ENCODE peak calls at places on chromosomes 16 and 17, in eight cellular contexts. F is tibial nerve, Z is breast epithelium, K is neuronal stem cell, O is mammary epithelial cell, J is small intestine, P is suprapubic skin, T is A549. E is an unnamed sample.
A peak's percentile ranks its signal among the peaks of the same experiment; 100 is the strongest.

GRCh38 chr17:61399131-61400057 is at the start of gene TBX2:
- DNase-seq in F (peak; percentile 82), Z (no peak), K (no peak), O (peak; percentile 63), J (no peak), P (no peak), T (peak; percentile 97), E (peak; percentile 85)

GRCh38 chr16:68374251-68374805 is 63.5 kb downstream of the PRMT7 start:
- DNase-seq in F (no peak), Z (no peak), K (no peak), O (no peak), J (peak; percentile 49), P (no peak), T (no peak), E (no peak)

GRCh38 chr16:1199342-1200013 is 25.6 kb downstream of the TPSG1 start:
- DNase-seq in F (no peak), Z (no peak), K (no peak), O (no peak), J (no peak), P (no peak), T (no peak), E (no peak)

GRCh38 chr16:1323296-1324239 is 9.9 kb upstream of the BAIAP3 start:
- DNase-seq in F (no peak), Z (no peak), K (no peak), O (no peak), J (no peak), P (no peak), T (no peak), E (no peak)

GRCh38 chr16:24729967-24730815 is 740 bp downstream of the TNRC6A start:
- DNase-seq in F (no peak), Z (no peak), K (peak; percentile 20), O (no peak), J (peak; percentile 25), P (no peak), T (peak; percentile 44), E (no peak)

GRCh38 chr16:74743668-74744299 is 30.8 kb downstream of the FA2H start:
- DNase-seq in F (peak; percentile 22), Z (no peak), K (no peak), O (peak; percentile 65), J (peak; percentile 100), P (peak; percentile 80), T (peak; percentile 98), E (peak; percentile 95)

GRCh38 chr17:28745777-28746473 is 2.1 kb downstream of the TRAF4 start:
- DNase-seq in F (no peak), Z (peak; percentile 92), K (no peak), O (peak; percentile 90), J (peak; percentile 76), P (no peak), T (no peak), E (peak; percentile 88)

GRCh38 chr16:87661561-87661960 is 59.3 kb downstream of the JPH3 start:
- DNase-seq in F (peak; percentile 14), Z (no peak), K (peak; percentile 63), O (peak; percentile 30), J (no peak), P (no peak), T (peak; percentile 43), E (peak; percentile 23)

GRCh38 chr16:67969286-67970039 is 1.0 kb upstream of the SLC12A4 start:
- DNase-seq in F (no peak), Z (no peak), K (peak; percentile 24), O (no peak), J (no peak), P (peak; percentile 64), T (no peak), E (no peak)

GRCh38 chr16:73057369-73058210 is 9.7 kb upstream of the ZFHX3 start:
- DNase-seq in F (no peak), Z (no peak), K (peak; percentile 46), O (peak; percentile 18), J (no peak), P (no peak), T (no peak), E (no peak)

GRCh38 chr17:79648181-79648831 is 37.5 kb upstream of the RBFOX3 start:
- DNase-seq in F (no peak), Z (peak; percentile 37), K (no peak), O (no peak), J (no peak), P (peak; percentile 34), T (no peak), E (no peak)

GRCh38 chr16:23535901-23536300 is 21.2 kb downstream of the EARS2 start:
- DNase-seq in F (no peak), Z (no peak), K (no peak), O (peak; percentile 16), J (no peak), P (no peak), T (no peak), E (no peak)

GRCh38 chr17:18187226-18187625 is 3.6 kb downstream of the ALKBH5 start:
- DNase-seq in F (no peak), Z (no peak), K (no peak), O (peak; percentile 38), J (no peak), P (no peak), T (no peak), E (peak; percentile 26)
- H3K4me3 ChIP-seq in F (peak overlapping the region; percentile 82), Z (peak overlapping the region; percentile 77), K (no peak overlapping the region), O (peak overlapping the region; percentile 21), J (no peak overlapping the region), P (peak overlapping the region; percentile 95), T (peak overlapping the region; percentile 73), E (peak overlapping the region; percentile 95)

DNA sequence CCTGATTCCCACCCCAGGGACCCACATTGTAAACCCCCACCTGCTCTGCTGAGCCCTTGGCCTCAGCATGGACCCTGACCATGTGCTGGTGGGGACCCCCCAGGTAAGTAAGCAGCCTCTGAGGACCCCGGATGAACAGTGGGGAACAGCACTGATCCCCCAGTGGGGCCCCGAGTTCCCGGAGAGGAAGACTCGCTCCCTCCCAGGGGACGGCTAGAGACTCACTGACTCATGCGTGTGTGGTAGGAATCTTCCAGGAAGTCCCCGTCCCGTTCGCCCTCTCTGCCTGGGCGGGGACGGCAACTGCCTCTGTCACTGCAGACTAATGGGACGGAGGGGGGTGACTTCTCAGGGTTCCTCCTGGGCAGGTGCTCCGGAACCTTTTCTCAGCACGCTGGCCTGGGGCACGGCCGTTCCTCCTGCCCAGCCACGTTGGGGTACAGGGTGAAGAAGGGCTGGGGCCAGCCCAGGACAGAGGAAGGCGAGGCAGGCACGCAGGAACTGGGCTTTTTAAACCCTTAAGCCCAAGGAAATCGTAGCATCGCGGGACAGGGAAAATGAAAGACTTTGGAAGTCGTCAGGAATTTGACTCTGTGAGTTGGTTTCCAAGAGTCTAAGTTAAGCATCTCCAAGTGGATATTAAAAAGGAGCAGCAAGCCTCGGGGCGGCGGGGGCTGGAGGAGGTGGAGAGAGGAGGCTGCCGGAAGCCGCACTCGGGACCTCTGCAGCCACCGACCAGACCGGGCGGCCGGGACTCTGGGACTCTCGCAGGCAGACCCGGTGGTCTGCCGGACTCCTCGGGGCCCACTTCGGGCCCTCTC is 178.7 kb downstream of the SEC14L1 start:
- DNase-seq in F (peak; percentile 84), Z (peak; percentile 92), K (no peak), O (peak; percentile 86), J (peak; percentile 96), P (peak; percentile 96), T (peak; percentile 95), E (peak; percentile 93)
- H3K4me3 ChIP-seq in F (peak overlapping the region; percentile 32), Z (peak overlapping the region; percentile 79), K (no peak overlapping the region), O (peak overlapping the region; percentile 38), J (peak overlapping the region; percentile 32), P (peak overlapping the region; percentile 61), T (peak overlapping the region; percentile 64), E (peak overlapping the region; percentile 41)

GRCh38 chr17:29929006-29929543 is 953 bp downstream of the SSH2 start:
- DNase-seq in F (no peak), Z (no peak), K (peak; percentile 17), O (peak; percentile 52), J (peak; percentile 57), P (no peak), T (no peak), E (peak; percentile 37)

GRCh38 chr17:29929544-29930398 is at the start of gene SSH2:
- DNase-seq in F (peak; percentile 55), Z (peak; percentile 79), K (peak; percentile 86), O (peak; percentile 83), J (peak; percentile 96), P (peak; percentile 89), T (peak; percentile 73), E (peak; percentile 81)

GRCh38 chr17:29933379-29933778 is 3.4 kb upstream of the SSH2 start:
- DNase-seq in F (no peak), Z (no peak), K (no peak), O (peak; percentile 40), J (peak; percentile 29), P (no peak), T (no peak), E (peak; percentile 39)

GRCh38 chr17:29930399-29931010 is 477 bp upstream of the SSH2 start:
- DNase-seq in F (no peak), Z (no peak), K (peak; percentile 57), O (peak; percentile 12), J (no peak), P (no peak), T (no peak), E (no peak)

DNA sequence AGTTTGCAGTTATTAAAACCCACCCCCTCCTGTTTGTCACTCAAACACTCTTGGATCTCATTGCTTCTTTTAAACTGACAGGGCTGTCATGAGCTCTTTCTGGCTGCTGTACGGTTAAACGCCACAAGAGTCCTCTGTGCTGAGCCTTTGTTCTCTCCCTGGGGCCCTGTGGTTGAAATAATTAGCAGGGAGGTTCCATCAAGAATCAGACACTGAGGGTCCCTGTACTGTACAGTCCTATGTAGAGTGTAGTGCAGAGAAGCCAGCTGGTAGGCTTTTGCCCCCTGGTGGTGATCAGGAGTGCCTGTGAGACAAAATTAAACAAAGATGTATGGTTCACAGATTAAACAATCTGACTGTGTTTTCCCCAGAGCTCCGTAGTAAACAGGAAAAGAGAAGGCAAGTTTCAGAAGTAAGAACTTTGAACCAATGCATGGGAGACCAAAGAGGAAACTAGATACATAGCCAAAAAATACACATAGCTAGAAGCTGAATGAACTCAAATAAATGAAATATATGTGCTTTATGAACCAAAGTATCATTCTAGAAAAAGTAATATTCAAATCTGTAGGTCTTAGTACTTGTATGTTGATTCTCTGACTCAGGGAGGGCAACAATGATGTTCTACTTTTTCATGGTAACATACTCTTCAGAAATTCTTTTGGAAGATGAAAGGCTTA is 1.4 kb upstream of the SSH2 start:
- DNase-seq in F (peak; percentile 53), Z (no peak), K (peak; percentile 54), O (peak; percentile 62), J (peak; percentile 80), P (peak; percentile 63), T (peak; percentile 67), E (peak; percentile 62)
- H3K4me3 ChIP-seq in F (peak overlapping the region; percentile 95), Z (peak overlapping the region; percentile 71), K (peak overlapping the region; percentile 74), O (peak overlapping the region; percentile 62), J (no peak overlapping the region), P (peak overlapping the region; percentile 93), T (peak overlapping the region; percentile 78), E (peak overlapping the region; percentile 85)

GRCh38 chr17:1229891-1230571 is 40.2 kb upstream of the BHLHA9 start:
- DNase-seq in F (no peak), Z (no peak), K (no peak), O (no peak), J (no peak), P (no peak), T (no peak), E (no peak)

GRCh38 chr17:1227917-1228751 is 42.1 kb upstream of the BHLHA9 start:
- DNase-seq in F (peak; percentile 48), Z (no peak), K (no peak), O (no peak), J (peak; percentile 34), P (peak; percentile 74), T (no peak), E (no peak)

GRCh38 chr17:1229354-1229890 is 40.8 kb upstream of the BHLHA9 start:
- DNase-seq in F (peak; percentile 61), Z (no peak), K (no peak), O (peak; percentile 32), J (peak; percentile 61), P (peak; percentile 88), T (peak; percentile 78), E (no peak)

GRCh38 chr17:1227365-1227764 is 42.9 kb upstream of the BHLHA9 start:
- DNase-seq in F (no peak), Z (no peak), K (no peak), O (no peak), J (no peak), P (no peak), T (no peak), E (no peak)

GRCh38 chr17:1228752-1229353 is 41.4 kb upstream of the BHLHA9 start:
- DNase-seq in F (no peak), Z (no peak), K (no peak), O (no peak), J (no peak), P (no peak), T (no peak), E (no peak)
- H3K4me3 ChIP-seq in F (peak overlapping the region; percentile 42), Z (peak overlapping the region; percentile 78), K (no peak overlapping the region), O (no peak overlapping the region), J (peak overlapping the region; percentile 76), P (peak overlapping the region; percentile 69), T (peak overlapping the region; percentile 77), E (no peak overlapping the region)

E was measured in PC-3.